ENCODE peak calls at places on chromosomes 5 and 9, in four cellular contexts. One of them, this sample, is unnamed.
A peak's percentile ranks its signal among the peaks of the same experiment; 100 is the strongest.

GRCh38 chr5:111227805-111228204 is 3.6 kb downstream of the CAMK4 start:
- DNase-seq in adipocyte: peak; percentile 58
- DNase-seq in endodermal cell: no peak
- DNase-seq in right cardiac atrium: no peak
- DNase-seq in this sample: no peak

GRCh38 chr5:14569948-14570691 is 11.5 kb upstream of the OTULINL start:
- DNase-seq in adipocyte: no peak
- DNase-seq in endodermal cell: no peak
- DNase-seq in right cardiac atrium: no peak
- DNase-seq in this sample: no peak

GRCh38 chr5:75869891-75870290 is 152.7 kb upstream of the POC5 start:
- DNase-seq in adipocyte: no peak
- DNase-seq in endodermal cell: no peak
- DNase-seq in right cardiac atrium: no peak
- DNase-seq in this sample: no peak

GRCh38 chr5:53151713-53152458 is 42.3 kb upstream of the MOCS2 start:
- DNase-seq in adipocyte: peak; percentile 78
- DNase-seq in endodermal cell: no peak
- DNase-seq in right cardiac atrium: peak; percentile 44
- DNase-seq in this sample: no peak

GRCh38 chr5:179427032-179427675 is 81.9 kb upstream of the ADAMTS2 start:
- DNase-seq in adipocyte: no peak
- DNase-seq in endodermal cell: no peak
- DNase-seq in right cardiac atrium: no peak
- DNase-seq in this sample: no peak

GRCh38 chr5:110441035-110441434 is 285.4 kb downstream of the TMEM232 start:
- DNase-seq in adipocyte: peak; percentile 75
- DNase-seq in endodermal cell: peak; percentile 74
- DNase-seq in right cardiac atrium: no peak
- DNase-seq in this sample: no peak

GRCh38 chr9:78132688-78133033 is 101.0 kb upstream of the GNAQ start:
- DNase-seq in adipocyte: peak; percentile 47
- DNase-seq in endodermal cell: no peak
- DNase-seq in right cardiac atrium: no peak
- DNase-seq in this sample: no peak

GRCh38 chr5:127068771-127069330 is 4.5 kb downstream of the C5orf63 start:
- DNase-seq in adipocyte: peak; percentile 34
- DNase-seq in endodermal cell: no peak
- DNase-seq in right cardiac atrium: peak; percentile 60
- DNase-seq in this sample: no peak

GRCh38 chr5:142501890-142502289 is 177.1 kb upstream of the SPRY4 start:
- DNase-seq in adipocyte: no peak
- DNase-seq in endodermal cell: no peak
- DNase-seq in right cardiac atrium: no peak
- DNase-seq in this sample: no peak

GRCh38 chr9:100600511-100601079 is 22.7 kb downstream of the CAVIN4 start:
- DNase-seq in adipocyte: no peak
- DNase-seq in endodermal cell: peak; percentile 52
- DNase-seq in right cardiac atrium: peak; percentile 51
- DNase-seq in this sample: no peak

GRCh38 chr5:140342896-140343295 is 3.5 kb downstream of the HBEGF start:
- DNase-seq in adipocyte: no peak
- DNase-seq in endodermal cell: no peak
- DNase-seq in right cardiac atrium: no peak
- DNase-seq in this sample: no peak

GRCh38 chr9:87569008-87569908 is 71.6 kb downstream of the DAPK1 start:
- DNase-seq in adipocyte: no peak
- DNase-seq in endodermal cell: no peak
- DNase-seq in right cardiac atrium: peak; percentile 81
- DNase-seq in this sample: no peak

GRCh38 chr5:172672696-172673095 is 31.6 kb downstream of the NEURL1B start:
- DNase-seq in adipocyte: no peak
- DNase-seq in endodermal cell: no peak
- DNase-seq in right cardiac atrium: no peak
- DNase-seq in this sample: no peak

GRCh38 chr5:61311836-61312808 is 19.9 kb upstream of the ZSWIM6 start:
- DNase-seq in adipocyte: peak; percentile 73
- DNase-seq in endodermal cell: peak; percentile 20
- DNase-seq in right cardiac atrium: no peak
- DNase-seq in this sample: no peak

GRCh38 chr9:104927216-104927911 is 591 bp downstream of the ABCA1 start:
- DNase-seq in adipocyte: peak; percentile 53
- DNase-seq in endodermal cell: peak; percentile 85
- DNase-seq in right cardiac atrium: peak; percentile 64
- DNase-seq in this sample: peak; percentile 3

GRCh38 chr9:100465270-100465669 is 7.7 kb upstream of the TMEFF1 start:
- DNase-seq in adipocyte: no peak
- DNase-seq in endodermal cell: no peak
- DNase-seq in right cardiac atrium: no peak
- DNase-seq in this sample: no peak

GRCh38 chr9:17802249-17802857 is 223.5 kb downstream of the SH3GL2 start:
- DNase-seq in adipocyte: peak; percentile 73
- DNase-seq in endodermal cell: no peak
- DNase-seq in right cardiac atrium: no peak
- DNase-seq in this sample: no peak

GRCh38 chr5:160233847-160234246 is 4.5 kb downstream of the FABP6 start:
- DNase-seq in adipocyte: no peak
- DNase-seq in endodermal cell: no peak
- DNase-seq in right cardiac atrium: no peak
- DNase-seq in this sample: no peak

GRCh38 chr9:30774326-30774725 is 1610.1 kb upstream of the ACO1 start:
- DNase-seq in adipocyte: no peak
- DNase-seq in endodermal cell: peak; percentile 93
- DNase-seq in right cardiac atrium: peak; percentile 7
- DNase-seq in this sample: no peak

GRCh38 chr5:43432486-43433365 is 20.5 kb upstream of the CCL28 start:
- DNase-seq in adipocyte: peak; percentile 94
- DNase-seq in endodermal cell: peak; percentile 63
- DNase-seq in right cardiac atrium: peak; percentile 91
- DNase-seq in this sample: no peak

GRCh38 chr9:98172604-98173003 is 19.8 kb downstream of the CORO2A start:
- DNase-seq in adipocyte: peak; percentile 28
- DNase-seq in endodermal cell: peak; percentile 67
- DNase-seq in right cardiac atrium: no peak
- DNase-seq in this sample: no peak

GRCh38 chr5:96861044-96861443 is 15.3 kb upstream of the ERAP2 start:
- DNase-seq in adipocyte: no peak
- DNase-seq in endodermal cell: no peak
- DNase-seq in right cardiac atrium: no peak
- DNase-seq in this sample: no peak

GRCh38 chr5:177147239-177147638 is 13.7 kb downstream of the NSD1 start:
- DNase-seq in adipocyte: peak; percentile 53
- DNase-seq in endodermal cell: no peak
- DNase-seq in right cardiac atrium: no peak
- DNase-seq in this sample: no peak

GRCh38 chr5:1735320-1735970 is 64.2 kb downstream of the MRPL36 start:
- DNase-seq in adipocyte: no peak
- DNase-seq in endodermal cell: peak; percentile 34
- DNase-seq in right cardiac atrium: no peak
- DNase-seq in this sample: no peak

GRCh38 chr9:34079181-34079580 is 30.5 kb upstream of the UBAP2 start:
- DNase-seq in adipocyte: no peak
- DNase-seq in endodermal cell: peak; percentile 50
- DNase-seq in right cardiac atrium: no peak
- DNase-seq in this sample: no peak

GRCh38 chr9:117315236-117315635 is 99.6 kb downstream of the ASTN2 start:
- DNase-seq in adipocyte: no peak
- DNase-seq in endodermal cell: no peak
- DNase-seq in right cardiac atrium: no peak
- DNase-seq in this sample: no peak

GRCh38 chr9:70080481-70081119 is 37.0 kb downstream of the MAMDC2 start:
- DNase-seq in adipocyte: no peak
- DNase-seq in endodermal cell: no peak
- DNase-seq in right cardiac atrium: peak; percentile 74
- DNase-seq in this sample: no peak

GRCh38 chr9:127651697-127652610 is 39.9 kb downstream of the STXBP1 start:
- DNase-seq in adipocyte: no peak
- DNase-seq in endodermal cell: no peak
- DNase-seq in right cardiac atrium: no peak
- DNase-seq in this sample: no peak

GRCh38 chr5:140240987-140241706 is 61.8 kb downstream of the PFDN1 start:
- DNase-seq in adipocyte: peak; percentile 91
- DNase-seq in endodermal cell: peak; percentile 88
- DNase-seq in right cardiac atrium: peak; percentile 96
- DNase-seq in this sample: no peak

GRCh38 chr9:137956688-137957385 is 79.3 kb downstream of the CACNA1B start:
- DNase-seq in adipocyte: no peak
- DNase-seq in endodermal cell: no peak
- DNase-seq in right cardiac atrium: no peak
- DNase-seq in this sample: no peak

This sample was measured in T-helper 9 cell.